ENCODE peak calls at places on chromosomes 13 and 19, in five cellular contexts. One of them, this sample, is unnamed. For H3K9me3 and H3K27me3, the result is how much of the 10 kb centered on the place peaks cover.

GRCh38 chr19:24000656-24001055 is 86.0 kb downstream of the ZNF726 start:
- DNase-seq in stomach: no peak
- DNase-seq in neural progenitor cell: no peak
- DNase-seq in testis: no peak
- DNase-seq in lower lobe of right lung: no peak
- DNase-seq in this sample: no peak

GRCh38 chr19:34838753-34839431 is 65.9 kb upstream of the ZNF599 start:
- DNase-seq in testis: peak
- DNase-seq in stomach: peak
- DNase-seq in neural progenitor cell: peak
- DNase-seq in lower lobe of right lung: no peak
- DNase-seq in this sample: no peak

GRCh38 chr13:44365008-44365407 is 8.6 kb upstream of the SERP2 start:
- DNase-seq in neural progenitor cell: no peak
- DNase-seq in stomach: no peak
- DNase-seq in testis: no peak
- DNase-seq in lower lobe of right lung: no peak
- DNase-seq in this sample: no peak

GRCh38 chr13:42000836-42001235 is 39.9 kb upstream of the VWA8 start:
- DNase-seq in neural progenitor cell: peak
- DNase-seq in stomach: no peak
- DNase-seq in lower lobe of right lung: no peak
- DNase-seq in testis: no peak
- DNase-seq in this sample: no peak

GRCh38 chr19:14081797-14082674 is 3.5 kb downstream of the C19orf67 start:
- DNase-seq in lower lobe of right lung: peak
- DNase-seq in neural progenitor cell: peak
- DNase-seq in testis: peak
- DNase-seq in stomach: peak
- DNase-seq in this sample: peak

GRCh38 chr19:51000981-51001380 is 423 bp downstream of the KLK8 start:
- DNase-seq in lower lobe of right lung: no peak
- DNase-seq in stomach: no peak
- DNase-seq in neural progenitor cell: peak
- DNase-seq in testis: no peak
- DNase-seq in this sample: no peak

GRCh38 chr13:27638521-27638920 is 16.8 kb downstream of the POLR1D start:
- DNase-seq in testis: peak
- DNase-seq in lower lobe of right lung: no peak
- DNase-seq in neural progenitor cell: no peak
- DNase-seq in stomach: no peak
- DNase-seq in this sample: no peak

GRCh38 chr19:42267644-42268141 is 1.4 kb upstream of the CIC start:
- DNase-seq in lower lobe of right lung: peak
- DNase-seq in stomach: no peak
- DNase-seq in testis: no peak
- DNase-seq in neural progenitor cell: no peak
- DNase-seq in this sample: no peak

GRCh38 chr19:3683405-3683865 is 16.8 kb downstream of the PIP5K1C start:
- DNase-seq in neural progenitor cell: peak
- DNase-seq in lower lobe of right lung: no peak
- DNase-seq in testis: no peak
- DNase-seq in stomach: no peak
- DNase-seq in this sample: no peak

GRCh38 chr13:74767031-74767430 is 632.8 kb upstream of the KLF12 start:
- DNase-seq in testis: no peak
- DNase-seq in lower lobe of right lung: no peak
- DNase-seq in neural progenitor cell: no peak
- DNase-seq in stomach: no peak
- DNase-seq in this sample: no peak

GRCh38 chr13:33426131-33426530 is 140.6 kb upstream of the STARD13 start:
- DNase-seq in neural progenitor cell: no peak
- DNase-seq in testis: no peak
- DNase-seq in stomach: no peak
- DNase-seq in lower lobe of right lung: no peak
- DNase-seq in this sample: no peak

GRCh38 chr13:34416833-34417425 is 525.1 kb upstream of the NBEA start:
- DNase-seq in stomach: no peak
- DNase-seq in neural progenitor cell: no peak
- DNase-seq in lower lobe of right lung: no peak
- DNase-seq in testis: peak
- DNase-seq in this sample: peak

GRCh38 chr13:73045036-73045435 is 13.8 kb upstream of the KLF5 start:
- DNase-seq in lower lobe of right lung: no peak
- DNase-seq in neural progenitor cell: no peak
- DNase-seq in testis: no peak
- DNase-seq in stomach: no peak
- DNase-seq in this sample: no peak

GRCh38 chr13:113207890-113208423 is 512 bp downstream of the PCID2 start:
- DNase-seq in neural progenitor cell: peak
- DNase-seq in testis: peak
- DNase-seq in lower lobe of right lung: peak
- DNase-seq in stomach: no peak
- DNase-seq in this sample: peak

GRCh38 chr13:50104493-50104892 is 89.2 kb downstream of the KCNRG start:
- DNase-seq in stomach: no peak
- DNase-seq in lower lobe of right lung: no peak
- DNase-seq in neural progenitor cell: no peak
- DNase-seq in testis: no peak
- DNase-seq in this sample: no peak

GRCh38 chr13:114131581-114132418 is 623 bp downstream of the RASA3 start:
- DNase-seq in neural progenitor cell: peak
- DNase-seq in stomach: no peak
- DNase-seq in testis: no peak
- DNase-seq in lower lobe of right lung: peak
- DNase-seq in this sample: no peak

GRCh38 chr19:13016628-13017305 is 21.5 kb downstream of the NFIX start:
- DNase-seq in testis: no peak
- DNase-seq in neural progenitor cell: peak
- DNase-seq in lower lobe of right lung: no peak
- DNase-seq in stomach: no peak
- DNase-seq in this sample: no peak

GRCh38 chr19:30895946-30896345 is 453.3 kb downstream of the TSHZ3 start:
- DNase-seq in neural progenitor cell: peak
- DNase-seq in stomach: no peak
- DNase-seq in lower lobe of right lung: no peak
- DNase-seq in testis: no peak
- DNase-seq in this sample: no peak

GRCh38 chr13:107807306-107808073 is 407.8 kb downstream of the LIG4 start:
- DNase-seq in stomach: no peak
- DNase-seq in testis: no peak
- DNase-seq in lower lobe of right lung: no peak
- DNase-seq in neural progenitor cell: no peak
- DNase-seq in this sample: no peak

GRCh38 chr19:13557756-13558398 is 51.6 kb upstream of the CACNA1A start:
- DNase-seq in neural progenitor cell: peak
- DNase-seq in stomach: no peak
- DNase-seq in lower lobe of right lung: no peak
- DNase-seq in testis: peak
- DNase-seq in this sample: no peak

GRCh38 chr19:5961969-5962945 is 15.7 kb downstream of the RANBP3 start:
- DNase-seq in testis: no peak
- DNase-seq in lower lobe of right lung: peak
- DNase-seq in stomach: peak
- DNase-seq in neural progenitor cell: no peak
- DNase-seq in this sample: no peak

GRCh38 chr19:16446108-16447014 is 25.4 kb downstream of the EPS15L1 start:
- DNase-seq in lower lobe of right lung: no peak
- DNase-seq in testis: no peak
- DNase-seq in stomach: no peak
- DNase-seq in neural progenitor cell: no peak
- DNase-seq in this sample: no peak

GRCh38 chr19:30504272-30504671 is 132.1 kb downstream of the ZNF536 start:
- DNase-seq in testis: no peak
- DNase-seq in lower lobe of right lung: no peak
- DNase-seq in stomach: no peak
- DNase-seq in neural progenitor cell: no peak
- DNase-seq in this sample: no peak

GRCh38 chr13:18233783-18234299 is 947.8 kb downstream of the TUBA3C start:
- DNase-seq in neural progenitor cell: no peak
- DNase-seq in lower lobe of right lung: no peak
- DNase-seq in testis: no peak
- DNase-seq in stomach: no peak
- DNase-seq in this sample: no peak

GRCh38 chr13:48448285-48448962 is 35.5 kb upstream of the LPAR6 start:
- DNase-seq in neural progenitor cell: no peak
- DNase-seq in stomach: no peak
- DNase-seq in testis: no peak
- DNase-seq in lower lobe of right lung: no peak
- DNase-seq in this sample: no peak

GRCh38 chr13:46389985-46390384 is 2.9 kb upstream of the RUBCNL start:
- DNase-seq in lower lobe of right lung: peak
- DNase-seq in neural progenitor cell: peak
- DNase-seq in testis: peak
- DNase-seq in stomach: no peak
- DNase-seq in this sample: no peak

GRCh38 chr19:55716531-55716930 is 21.7 kb downstream of the NLRP9 start:
- DNase-seq in lower lobe of right lung: no peak
- DNase-seq in stomach: no peak
- DNase-seq in testis: no peak
- DNase-seq in neural progenitor cell: no peak
- DNase-seq in this sample: no peak
- H3K9me3 ChIP-seq in lower lobe of right lung: under half
- H3K9me3 ChIP-seq in stomach: under half
- H3K9me3 ChIP-seq in testis: under half
- H3K9me3 ChIP-seq in neural progenitor cell: under half
- H3K9me3 ChIP-seq in this sample: under half

DNA sequence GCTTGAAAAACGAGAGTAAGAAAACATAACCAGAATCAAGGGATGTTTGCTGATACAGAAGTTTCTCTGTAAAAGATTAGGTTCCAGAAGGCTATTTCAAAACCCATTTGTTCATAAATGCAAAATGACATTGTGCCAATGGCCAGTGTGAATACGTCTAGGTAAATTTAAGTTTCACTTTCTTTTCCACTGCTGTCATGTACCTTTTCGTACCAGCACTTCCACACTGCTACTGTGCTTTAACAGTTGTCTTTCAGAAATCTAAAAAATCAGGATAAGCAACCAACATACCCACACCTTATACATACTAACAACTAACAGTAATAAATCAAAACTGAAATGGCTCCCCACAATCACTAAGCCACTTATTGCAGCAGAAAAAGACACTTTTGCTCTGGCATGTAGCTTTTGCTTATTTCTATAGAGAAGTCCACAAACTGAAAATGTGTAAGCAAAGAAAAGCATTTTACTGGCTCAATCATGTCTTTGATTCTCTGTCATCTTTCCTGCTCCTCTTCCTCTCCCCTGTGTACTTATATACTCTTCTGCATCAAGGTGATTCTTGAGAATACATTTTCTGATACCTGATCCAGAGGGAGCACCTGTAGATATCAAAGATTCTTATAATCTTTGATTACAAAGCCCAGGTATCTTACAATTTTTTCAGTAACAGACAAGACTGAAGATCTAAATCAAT is 34.3 kb downstream of the ELF1 start:
- DNase-seq in lower lobe of right lung: no peak
- DNase-seq in stomach: no peak
- DNase-seq in testis: no peak
- DNase-seq in neural progenitor cell: no peak
- DNase-seq in this sample: no peak
- H3K4me3 ChIP-seq in lower lobe of right lung: peak
- H3K4me3 ChIP-seq in stomach: peak
- H3K4me3 ChIP-seq in testis: no peak
- H3K4me3 ChIP-seq in neural progenitor cell: no peak
- H3K4me3 ChIP-seq in this sample: peak

DNA sequence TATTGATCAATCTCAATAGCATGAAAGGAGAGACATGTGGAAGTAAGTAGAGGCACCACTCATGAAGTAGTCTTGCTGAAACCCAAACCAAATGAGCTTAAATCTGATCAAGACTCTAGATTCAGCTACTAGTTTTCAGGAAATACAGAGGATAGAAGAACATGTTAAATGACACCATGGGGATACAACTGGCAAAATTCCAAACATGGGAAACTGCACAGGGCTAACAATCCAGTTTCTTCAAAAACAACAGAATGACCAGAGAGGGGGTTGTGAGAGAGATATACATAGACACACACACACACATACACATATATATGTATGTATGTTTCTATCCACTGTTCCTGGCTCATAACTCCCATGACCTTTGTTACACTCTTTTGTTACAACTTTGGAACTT is 44.8 kb downstream of the MRPL57 start:
- DNase-seq in stomach: no peak
- DNase-seq in testis: no peak
- DNase-seq in neural progenitor cell: no peak
- DNase-seq in lower lobe of right lung: no peak
- DNase-seq in this sample: no peak
- H3K27me3 ChIP-seq in stomach: under half
- H3K27me3 ChIP-seq in testis: under half
- H3K27me3 ChIP-seq in neural progenitor cell: under half
- H3K27me3 ChIP-seq in lower lobe of right lung: under half
- H3K27me3 ChIP-seq in this sample: under half

GRCh38 chr19:52115526-52116053 is 20.0 kb upstream of the ZNF841 start:
- DNase-seq in stomach: no peak
- DNase-seq in neural progenitor cell: no peak
- DNase-seq in lower lobe of right lung: no peak
- DNase-seq in testis: no peak
- DNase-seq in this sample: no peak

GRCh38 chr19:52114691-52115090 is 19.1 kb upstream of the ZNF841 start:
- DNase-seq in testis: no peak
- DNase-seq in stomach: no peak
- DNase-seq in lower lobe of right lung: no peak
- DNase-seq in neural progenitor cell: no peak
- DNase-seq in this sample: no peak

DNA sequence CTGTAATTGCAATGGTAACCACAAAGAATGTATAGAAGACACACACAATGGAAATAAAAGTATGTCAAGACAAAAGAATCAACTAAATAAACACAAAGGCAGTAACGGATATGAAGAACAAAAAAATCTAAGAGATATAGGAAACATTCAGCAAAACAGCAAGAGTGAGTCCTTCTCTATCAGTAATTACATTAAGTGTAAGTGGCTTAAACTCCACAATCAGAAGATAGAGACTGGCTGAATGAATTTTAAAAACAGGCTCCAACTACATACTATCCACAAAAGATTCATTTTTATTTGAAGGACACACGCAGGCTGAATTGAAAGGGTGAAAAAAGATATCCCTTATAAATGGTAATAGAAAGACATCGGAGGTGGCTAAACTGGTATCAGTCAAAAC is 19.5 kb downstream of the ZNF616 start:
- DNase-seq in stomach: no peak
- DNase-seq in testis: no peak
- DNase-seq in neural progenitor cell: no peak
- DNase-seq in lower lobe of right lung: no peak
- DNase-seq in this sample: no peak
- H3K9me3 ChIP-seq in stomach: half or more
- H3K9me3 ChIP-seq in testis: under half
- H3K9me3 ChIP-seq in neural progenitor cell: half or more
- H3K9me3 ChIP-seq in lower lobe of right lung: half or more
- H3K9me3 ChIP-seq in this sample: under half

DNA sequence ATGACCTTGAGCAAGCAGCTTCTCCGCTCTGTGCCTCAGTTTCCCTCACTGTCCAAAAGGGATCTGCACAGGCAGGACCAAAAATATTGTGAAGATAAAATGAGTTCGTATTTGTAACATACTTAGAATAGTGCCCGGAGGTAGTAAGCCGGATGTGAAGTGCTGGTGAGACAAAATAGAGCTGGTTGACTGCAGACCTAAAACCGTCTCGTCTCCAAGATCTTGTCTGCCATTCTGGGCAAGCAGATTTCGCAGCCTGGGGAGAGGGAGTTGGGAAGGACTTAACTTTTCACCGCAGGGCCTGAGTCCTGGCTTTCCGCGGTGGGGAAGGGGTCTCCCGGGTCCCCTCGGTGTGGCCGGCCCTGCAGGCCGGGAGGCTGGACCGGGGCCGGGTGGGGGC is 8.2 kb upstream of the BBC3 start:
- DNase-seq in testis: no peak
- DNase-seq in lower lobe of right lung: no peak
- DNase-seq in neural progenitor cell: no peak
- DNase-seq in stomach: no peak
- DNase-seq in this sample: no peak
- H3K4me3 ChIP-seq in testis: peak
- H3K4me3 ChIP-seq in lower lobe of right lung: peak
- H3K4me3 ChIP-seq in neural progenitor cell: peak
- H3K4me3 ChIP-seq in stomach: peak
- H3K4me3 ChIP-seq in this sample: no peak